ENCODE peak calls at places on chromosomes 3 and 15, in five cellular contexts. B is mesendoderm; D is CD4-positive, CD25-positive, alpha-beta regulatory T cell; C is colonic mucosa; E is lower lobe of right lung. A is an unnamed sample.
A peak's percentile ranks its signal among the peaks of the same experiment; 100 is the strongest.

GRCh38 chr3:134076816-134077215 is 47.1 kb upstream of the SLCO2A1 start:
- DNase-seq in B (no peak), D (no peak), C (no peak), E (no peak), A (peak; percentile 6)

GRCh38 chr3:129106866-129107565 is 14.6 kb downstream of the RAB43 start:
- DNase-seq in B (no peak), D (no peak), C (peak; percentile 59), E (peak; percentile 38), A (no peak)

GRCh38 chr3:196237203-196237602 is 20.9 kb downstream of the SLC51A start:
- DNase-seq in B (no peak), D (no peak), C (no peak), E (no peak), A (no peak)

GRCh38 chr3:183502782-183503181 is 52.7 kb downstream of the KLHL6 start:
- DNase-seq in B (no peak), D (no peak), C (no peak), E (no peak), A (no peak)

GRCh38 chr3:23945903-23946751 is 1.0 kb downstream of the NR1D2 start:
- DNase-seq in B (peak; percentile 98), D (peak; percentile 96), C (peak; percentile 98), E (peak; percentile 99), A (peak; percentile 98)

GRCh38 chr3:195256639-195257453 is 14.1 kb downstream of the XXYLT1 start:
- DNase-seq in B (no peak), D (no peak), C (peak; percentile 17), E (no peak), A (no peak)

GRCh38 chr15:99118801-99119546 is 14.1 kb downstream of the SYNM start:
- DNase-seq in B (no peak), D (no peak), C (no peak), E (peak; percentile 32), A (no peak)

GRCh38 chr3:155957412-155957880 is 87.0 kb downstream of the GMPS start:
- DNase-seq in B (no peak), D (no peak), C (no peak), E (no peak), A (no peak)

GRCh38 chr15:64751464-64751863 is 23.9 kb downstream of the RBPMS2 start:
- DNase-seq in B (peak; percentile 63), D (no peak), C (no peak), E (no peak), A (no peak)

GRCh38 chr3:31420311-31420710 is 112.4 kb upstream of the STT3B start:
- DNase-seq in B (no peak), D (no peak), C (no peak), E (no peak), A (no peak)

GRCh38 chr3:170608475-170608874 is 22.6 kb upstream of the SLC7A14 start:
- DNase-seq in B (no peak), D (no peak), C (no peak), E (no peak), A (no peak)

GRCh38 chr3:39255503-39256325 is 24.1 kb downstream of the CX3CR1 start:
- DNase-seq in B (no peak), D (no peak), C (no peak), E (peak; percentile 67), A (no peak)

GRCh38 chr3:172803489-172803888 is 53.0 kb downstream of the ECT2 start:
- DNase-seq in B (no peak), D (peak; percentile 6), C (no peak), E (no peak), A (no peak)

GRCh38 chr3:20055020-20055775 is 15.0 kb downstream of the KAT2B start:
- DNase-seq in B (no peak), D (no peak), C (no peak), E (no peak), A (no peak)

GRCh38 chr3:115803661-115804060 is 180.4 kb downstream of the GAP43 start:
- DNase-seq in B (no peak), D (no peak), C (no peak), E (no peak), A (no peak)

GRCh38 chr3:62604746-62605351 is 231.5 kb upstream of the FEZF2 start:
- DNase-seq in B (no peak), D (no peak), C (no peak), E (no peak), A (no peak)

DNA sequence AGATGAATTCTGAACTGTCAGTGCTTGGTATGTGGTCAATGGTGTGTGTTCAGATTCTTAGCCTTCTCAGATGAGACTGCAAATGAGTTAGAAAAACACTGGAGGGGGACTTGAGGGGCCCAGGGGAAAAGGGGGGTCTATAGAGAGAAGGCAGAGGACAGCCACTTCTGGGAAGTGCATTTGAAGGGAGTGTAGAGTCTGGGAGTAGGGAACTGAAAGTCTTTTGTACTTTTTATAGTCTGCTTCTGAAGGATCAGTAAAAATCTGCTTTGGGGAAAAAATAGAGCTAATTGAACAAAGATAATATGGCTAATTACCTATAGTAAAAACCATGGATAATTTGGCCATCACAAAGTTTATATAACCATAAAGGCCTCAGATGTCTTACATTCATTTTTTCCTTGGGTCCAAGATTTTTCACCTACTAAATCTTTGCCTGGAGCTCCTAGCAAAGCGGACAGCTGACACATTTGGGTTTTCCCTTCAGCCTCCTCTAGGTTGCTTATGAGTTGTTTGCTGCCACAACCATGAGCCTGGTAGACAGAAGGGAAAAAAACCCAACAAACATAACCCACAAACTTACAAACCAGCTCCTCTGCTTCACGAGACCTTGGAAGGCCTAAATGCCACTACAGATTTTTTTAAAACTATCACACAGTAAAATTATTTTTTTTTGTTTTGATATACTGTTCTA is 48.8 kb downstream of the CD86 start:
- DNase-seq in B (no peak), D (no peak), C (no peak), E (no peak), A (no peak)
- H3K27ac ChIP-seq in B (no peak overlapping the region), D (no peak overlapping the region), C (no peak overlapping the region), E (no peak overlapping the region), A (no peak overlapping the region)

GRCh38 chr15:101078669-101079323 is 159.6 kb downstream of the LRRK1 start:
- DNase-seq in B (no peak), D (no peak), C (no peak), E (no peak), A (no peak)

GRCh38 chr15:101084801-101085200 is 165.6 kb downstream of the LRRK1 start:
- DNase-seq in B (no peak), D (no peak), C (no peak), E (no peak), A (no peak)

GRCh38 chr15:101085311-101085700 is 166.1 kb downstream of the LRRK1 start:
- DNase-seq in B (no peak), D (no peak), C (no peak), E (no peak), A (no peak)

GRCh38 chr15:101083336-101084045 is 164.3 kb downstream of the LRRK1 start:
- DNase-seq in B (no peak), D (no peak), C (no peak), E (no peak), A (no peak)

GRCh38 chr15:101081900-101082299 is 162.7 kb downstream of the LRRK1 start:
- DNase-seq in B (no peak), D (no peak), C (no peak), E (no peak), A (no peak)
- H3K36me3 ChIP-seq in B (no peaks in the 10 kb centered on the region), D (no peaks in the 10 kb centered on the region), C (no peaks in the 10 kb centered on the region), E (no peaks in the 10 kb centered on the region), A (no peaks in the 10 kb centered on the region)

DNA sequence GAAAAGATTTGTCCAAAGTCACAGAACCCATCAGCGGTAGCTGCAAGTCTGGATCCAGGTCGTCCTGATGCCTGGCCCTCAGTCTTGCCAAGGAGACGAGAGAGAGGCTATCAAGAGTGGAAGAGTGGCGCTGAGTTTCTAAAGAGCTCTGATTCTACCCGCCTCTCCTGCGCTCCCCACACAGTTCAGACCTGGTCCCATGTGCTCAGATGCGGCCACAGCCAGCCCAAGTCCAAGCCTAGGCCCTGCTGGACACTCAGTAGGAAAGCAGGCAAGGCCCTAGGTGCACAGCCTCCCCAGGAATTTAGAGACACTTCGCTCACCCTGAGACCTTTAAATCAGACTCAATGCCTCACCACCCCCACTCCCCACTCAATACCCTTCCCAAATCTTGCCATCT is 32.4 kb downstream of the CCDC12 start:
- DNase-seq in B (peak; percentile 37), D (no peak), C (no peak), E (peak; percentile 54), A (no peak)
- H3K27ac ChIP-seq in B (no peak overlapping the region), D (no peak overlapping the region), C (peak overlapping the region; percentile 75), E (peak overlapping the region; percentile 72), A (peak overlapping the region; percentile 15)

GRCh38 chr15:25094066-25094465 is 139.3 kb downstream of the SNRPN start:
- DNase-seq in B (no peak), D (no peak), C (no peak), E (no peak), A (peak; percentile 14)
- H3K36me3 ChIP-seq in B (peaks cover 33% of the 10 kb centered on the region), D (peaks cover 76% of the 10 kb centered on the region), C (no peaks in the 10 kb centered on the region), E (peaks cover 61% of the 10 kb centered on the region), A (no peaks in the 10 kb centered on the region)

A was measured in right lobe of liver.